ENCODE peak calls at places on chromosome 11, in ten cellular contexts. One of them, this sample, is unnamed.

GRCh38 chr11:111514216-111515031 is at the start of gene HOATZ:
- DNase-seq in brain microvascular endothelial cell: no peak
- DNase-seq in astrocyte of the cerebellum: no peak
- DNase-seq in thoracic aorta: no peak
- DNase-seq in PC-3: no peak
- DNase-seq in astrocyte of the spinal cord: peak
- DNase-seq in endothelial cell of umbilical vein: no peak
- DNase-seq in uterus: no peak
- DNase-seq in AG09309: no peak
- DNase-seq in AG04450: no peak
- DNase-seq in this sample: no peak

GRCh38 chr11:68118753-68119448 is 2.3 kb downstream of the CHKA start:
- DNase-seq in brain microvascular endothelial cell: no peak
- DNase-seq in astrocyte of the cerebellum: no peak
- DNase-seq in endothelial cell of umbilical vein: peak
- DNase-seq in PC-3: peak
- DNase-seq in thoracic aorta: no peak
- DNase-seq in uterus: no peak
- DNase-seq in astrocyte of the spinal cord: no peak
- DNase-seq in AG09309: no peak
- DNase-seq in AG04450: no peak
- DNase-seq in this sample: peak

GRCh38 chr11:46472662-46472994 is 81.1 kb upstream of the CHRM4 start:
- DNase-seq in AG04450: no peak
- DNase-seq in AG09309: no peak
- DNase-seq in astrocyte of the spinal cord: no peak
- DNase-seq in astrocyte of the cerebellum: no peak
- DNase-seq in thoracic aorta: no peak
- DNase-seq in brain microvascular endothelial cell: peak
- DNase-seq in PC-3: peak
- DNase-seq in uterus: no peak
- DNase-seq in endothelial cell of umbilical vein: no peak
- DNase-seq in this sample: no peak

GRCh38 chr11:96567667-96568066 is 177.9 kb downstream of the JRKL start:
- DNase-seq in endothelial cell of umbilical vein: no peak
- DNase-seq in brain microvascular endothelial cell: no peak
- DNase-seq in AG04450: no peak
- DNase-seq in AG09309: no peak
- DNase-seq in astrocyte of the cerebellum: no peak
- DNase-seq in PC-3: no peak
- DNase-seq in astrocyte of the spinal cord: no peak
- DNase-seq in uterus: no peak
- DNase-seq in thoracic aorta: no peak
- DNase-seq in this sample: no peak

GRCh38 chr11:20066013-20066782 is 94.1 kb downstream of the DBX1 start:
- DNase-seq in AG04450: no peak
- DNase-seq in astrocyte of the cerebellum: no peak
- DNase-seq in uterus: no peak
- DNase-seq in thoracic aorta: no peak
- DNase-seq in AG09309: no peak
- DNase-seq in endothelial cell of umbilical vein: peak
- DNase-seq in PC-3: no peak
- DNase-seq in brain microvascular endothelial cell: no peak
- DNase-seq in astrocyte of the spinal cord: no peak
- DNase-seq in this sample: no peak

GRCh38 chr11:47995318-47995717 is 15.0 kb downstream of the PTPRJ start:
- DNase-seq in PC-3: no peak
- DNase-seq in AG04450: no peak
- DNase-seq in uterus: no peak
- DNase-seq in thoracic aorta: no peak
- DNase-seq in astrocyte of the spinal cord: no peak
- DNase-seq in endothelial cell of umbilical vein: no peak
- DNase-seq in brain microvascular endothelial cell: no peak
- DNase-seq in AG09309: no peak
- DNase-seq in astrocyte of the cerebellum: no peak
- DNase-seq in this sample: no peak

GRCh38 chr11:117915672-117916235 is 13.4 kb downstream of the TMPRSS13 start:
- DNase-seq in PC-3: no peak
- DNase-seq in AG04450: no peak
- DNase-seq in uterus: peak
- DNase-seq in astrocyte of the cerebellum: no peak
- DNase-seq in endothelial cell of umbilical vein: no peak
- DNase-seq in astrocyte of the spinal cord: no peak
- DNase-seq in brain microvascular endothelial cell: no peak
- DNase-seq in thoracic aorta: no peak
- DNase-seq in AG09309: no peak
- DNase-seq in this sample: no peak

GRCh38 chr11:2446590-2447252 is 1.9 kb downstream of the KCNQ1 start:
- DNase-seq in brain microvascular endothelial cell: no peak
- DNase-seq in astrocyte of the spinal cord: no peak
- DNase-seq in AG09309: no peak
- DNase-seq in endothelial cell of umbilical vein: no peak
- DNase-seq in uterus: no peak
- DNase-seq in PC-3: no peak
- DNase-seq in thoracic aorta: no peak
- DNase-seq in astrocyte of the cerebellum: no peak
- DNase-seq in AG04450: no peak
- DNase-seq in this sample: no peak

GRCh38 chr11:45551181-45551580 is 114.2 kb downstream of the CHST1 start:
- DNase-seq in AG04450: no peak
- DNase-seq in astrocyte of the cerebellum: no peak
- DNase-seq in endothelial cell of umbilical vein: no peak
- DNase-seq in PC-3: no peak
- DNase-seq in uterus: no peak
- DNase-seq in brain microvascular endothelial cell: no peak
- DNase-seq in AG09309: no peak
- DNase-seq in astrocyte of the spinal cord: no peak
- DNase-seq in thoracic aorta: no peak
- DNase-seq in this sample: no peak

GRCh38 chr11:96091476-96091875 is 167.6 kb upstream of the MTMR2 start:
- DNase-seq in AG04450: no peak
- DNase-seq in astrocyte of the cerebellum: no peak
- DNase-seq in AG09309: no peak
- DNase-seq in thoracic aorta: no peak
- DNase-seq in PC-3: peak
- DNase-seq in brain microvascular endothelial cell: no peak
- DNase-seq in uterus: no peak
- DNase-seq in endothelial cell of umbilical vein: no peak
- DNase-seq in astrocyte of the spinal cord: no peak
- DNase-seq in this sample: no peak

GRCh38 chr11:29336727-29337212 is 680.1 kb downstream of the KCNA4 start:
- DNase-seq in brain microvascular endothelial cell: no peak
- DNase-seq in AG04450: no peak
- DNase-seq in thoracic aorta: no peak
- DNase-seq in endothelial cell of umbilical vein: no peak
- DNase-seq in astrocyte of the spinal cord: peak
- DNase-seq in PC-3: no peak
- DNase-seq in uterus: no peak
- DNase-seq in astrocyte of the cerebellum: peak
- DNase-seq in AG09309: no peak
- DNase-seq in this sample: peak

DNA sequence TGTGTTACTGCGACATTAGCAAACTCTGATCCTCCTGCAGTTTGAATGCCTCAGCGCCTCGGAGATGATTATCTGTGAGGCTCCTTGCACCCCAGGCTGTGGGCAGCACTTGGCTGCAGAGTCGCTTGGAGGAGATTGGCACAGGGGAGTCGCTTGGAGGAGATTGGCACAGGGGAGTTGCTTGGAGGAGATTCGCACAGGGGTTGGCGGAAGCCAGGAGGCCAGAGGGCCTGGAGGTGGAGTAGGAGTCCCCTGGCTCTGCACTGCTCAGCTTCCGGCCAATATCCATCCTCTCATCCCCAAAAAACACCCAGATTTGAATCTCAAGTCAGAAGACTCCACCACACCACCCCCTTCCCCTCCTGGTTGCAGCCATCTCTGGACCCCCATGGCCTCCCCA is 192.6 kb upstream of the NECTIN1 start:
- DNase-seq in uterus: no peak
- DNase-seq in endothelial cell of umbilical vein: no peak
- DNase-seq in astrocyte of the spinal cord: no peak
- DNase-seq in thoracic aorta: no peak
- DNase-seq in AG09309: no peak
- DNase-seq in AG04450: no peak
- DNase-seq in astrocyte of the cerebellum: no peak
- DNase-seq in PC-3: no peak
- DNase-seq in brain microvascular endothelial cell: no peak
- DNase-seq in this sample: no peak
- H3K4me3 ChIP-seq in uterus: no peak
- H3K4me3 ChIP-seq in endothelial cell of umbilical vein: no peak
- H3K4me3 ChIP-seq in astrocyte of the spinal cord: no peak
- H3K4me3 ChIP-seq in thoracic aorta: no peak
- H3K4me3 ChIP-seq in AG09309: no peak
- H3K4me3 ChIP-seq in AG04450: no peak
- H3K4me3 ChIP-seq in astrocyte of the cerebellum: no peak
- H3K4me3 ChIP-seq in PC-3: no peak
- H3K4me3 ChIP-seq in brain microvascular endothelial cell: no peak
- H3K4me3 ChIP-seq in this sample: no peak

DNA sequence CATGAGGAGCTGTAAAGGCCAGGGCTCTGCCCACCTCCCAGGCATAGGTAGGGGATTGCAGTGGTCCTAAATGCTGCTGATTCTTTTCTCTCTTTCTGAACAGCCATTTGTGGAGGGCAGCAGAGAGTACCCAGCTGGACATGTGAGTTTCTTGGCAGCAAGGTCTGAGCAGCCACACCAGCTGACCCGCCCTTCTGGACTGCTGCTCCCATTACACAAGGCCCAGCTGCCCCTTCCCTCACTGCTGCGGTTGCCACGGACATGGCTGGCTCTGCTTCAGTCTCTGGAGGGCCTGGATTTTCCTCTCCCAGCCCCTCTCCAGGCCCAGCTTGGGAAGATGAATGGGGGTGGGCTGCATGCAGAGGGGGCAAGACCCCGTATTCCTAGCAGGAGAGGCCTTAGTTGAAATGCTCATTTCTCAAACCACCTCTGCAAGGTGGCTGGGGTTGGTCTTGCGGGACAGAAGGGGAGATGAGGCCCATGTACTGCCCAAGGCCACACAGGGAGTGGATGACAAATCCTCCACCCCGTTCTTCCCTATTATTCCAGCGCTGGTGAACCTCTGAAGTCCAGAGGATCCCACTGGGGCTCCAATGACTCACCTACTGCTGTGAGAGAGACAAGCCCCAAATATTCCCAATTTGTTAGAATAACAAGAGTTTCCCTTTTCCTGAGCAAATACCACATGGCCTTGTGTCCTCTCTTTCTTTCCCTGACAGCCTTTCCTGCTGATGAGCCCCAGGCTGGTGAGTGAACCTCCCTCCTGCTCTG is 4.7 kb downstream of the LGALS12 start:
- DNase-seq in astrocyte of the spinal cord: peak
- DNase-seq in astrocyte of the cerebellum: no peak
- DNase-seq in endothelial cell of umbilical vein: no peak
- DNase-seq in uterus: no peak
- DNase-seq in brain microvascular endothelial cell: no peak
- DNase-seq in PC-3: no peak
- DNase-seq in AG09309: no peak
- DNase-seq in thoracic aorta: no peak
- DNase-seq in AG04450: no peak
- DNase-seq in this sample: peak
- TF ChIP-seq CTCF in astrocyte of the spinal cord: no peak
- TF ChIP-seq CTCF in astrocyte of the cerebellum: no peak
- TF ChIP-seq CTCF in endothelial cell of umbilical vein: no peak
- TF ChIP-seq CTCF in uterus: no peak
- TF ChIP-seq CTCF in brain microvascular endothelial cell: no peak
- TF ChIP-seq CTCF in PC-3: no peak
- TF ChIP-seq CTCF in AG09309: no peak
- TF ChIP-seq CTCF in thoracic aorta: no peak
- TF ChIP-seq CTCF in AG04450: no peak
- TF ChIP-seq CTCF in this sample: no peak

DNA sequence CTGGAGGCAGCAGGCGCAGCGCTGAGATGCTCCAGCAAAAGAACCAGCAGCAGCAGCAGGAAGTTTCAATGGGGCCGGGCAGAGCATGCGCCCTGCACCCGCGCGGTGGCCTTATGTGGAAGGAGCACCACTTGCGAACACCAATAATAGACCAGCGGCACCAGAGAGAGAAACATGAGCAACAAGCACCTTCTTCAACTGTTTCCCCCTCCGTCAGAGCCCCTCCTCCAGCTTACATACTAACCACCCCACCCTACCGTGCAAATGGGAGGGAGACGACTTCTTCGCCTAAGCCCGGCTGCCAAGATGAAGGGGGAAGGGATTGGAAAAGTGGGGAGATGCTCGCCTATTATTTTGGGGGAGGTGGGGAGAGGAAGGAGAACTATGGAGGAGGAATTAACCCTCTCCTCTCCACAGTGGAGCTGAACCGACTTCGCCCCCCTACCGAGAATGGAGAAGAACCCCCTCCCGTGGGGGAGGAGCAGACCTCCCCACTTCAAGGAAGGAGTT is 1.1 kb downstream of the RSF1 start:
- DNase-seq in uterus: peak
- DNase-seq in endothelial cell of umbilical vein: peak
- DNase-seq in AG09309: no peak
- DNase-seq in AG04450: peak
- DNase-seq in astrocyte of the cerebellum: peak
- DNase-seq in thoracic aorta: peak
- DNase-seq in brain microvascular endothelial cell: peak
- DNase-seq in astrocyte of the spinal cord: peak
- DNase-seq in PC-3: peak
- DNase-seq in this sample: peak
- H3K4me3 ChIP-seq in uterus: peak
- H3K4me3 ChIP-seq in endothelial cell of umbilical vein: peak
- H3K4me3 ChIP-seq in AG09309: peak
- H3K4me3 ChIP-seq in AG04450: peak
- H3K4me3 ChIP-seq in astrocyte of the cerebellum: peak
- H3K4me3 ChIP-seq in thoracic aorta: peak
- H3K4me3 ChIP-seq in brain microvascular endothelial cell: peak
- H3K4me3 ChIP-seq in astrocyte of the spinal cord: peak
- H3K4me3 ChIP-seq in PC-3: peak
- H3K4me3 ChIP-seq in this sample: peak

DNA sequence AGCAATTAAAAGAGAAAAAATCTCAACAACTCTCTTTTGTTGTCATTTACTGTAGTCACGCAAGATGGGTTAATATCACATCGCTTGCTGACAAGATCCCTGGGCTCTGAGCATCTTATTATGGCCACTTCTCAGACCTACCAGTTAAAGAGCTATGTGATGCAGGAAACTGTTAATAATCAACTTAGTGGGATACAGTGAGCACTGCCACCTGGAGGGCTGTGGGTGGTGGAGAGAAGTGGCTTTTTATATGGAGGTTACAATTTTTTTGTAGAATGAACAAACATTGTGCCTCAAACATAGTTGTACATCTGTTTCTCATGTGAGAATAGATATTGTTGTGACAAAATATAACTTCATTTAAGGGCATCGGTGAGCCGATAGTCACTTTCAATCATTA is 181.0 kb downstream of the TENM4 start:
- DNase-seq in PC-3: peak
- DNase-seq in brain microvascular endothelial cell: no peak
- DNase-seq in astrocyte of the cerebellum: no peak
- DNase-seq in astrocyte of the spinal cord: no peak
- DNase-seq in endothelial cell of umbilical vein: no peak
- DNase-seq in AG04450: no peak
- DNase-seq in AG09309: no peak
- DNase-seq in thoracic aorta: no peak
- DNase-seq in uterus: no peak
- DNase-seq in this sample: no peak
- TF ChIP-seq CTCF in PC-3: peak
- TF ChIP-seq CTCF in brain microvascular endothelial cell: peak
- TF ChIP-seq CTCF in astrocyte of the cerebellum: peak
- TF ChIP-seq CTCF in astrocyte of the spinal cord: peak
- TF ChIP-seq CTCF in endothelial cell of umbilical vein: no peak
- TF ChIP-seq CTCF in AG04450: peak
- TF ChIP-seq CTCF in AG09309: no peak
- TF ChIP-seq CTCF in thoracic aorta: no peak
- TF ChIP-seq CTCF in uterus: no peak
- TF ChIP-seq CTCF in this sample: peak

GRCh38 chr11:116837231-116838091 is at the start of gene APOA1:
- DNase-seq in astrocyte of the cerebellum: no peak
- DNase-seq in AG09309: no peak
- DNase-seq in PC-3: no peak
- DNase-seq in AG04450: no peak
- DNase-seq in astrocyte of the spinal cord: no peak
- DNase-seq in endothelial cell of umbilical vein: no peak
- DNase-seq in brain microvascular endothelial cell: no peak
- DNase-seq in thoracic aorta: no peak
- DNase-seq in uterus: peak
- DNase-seq in this sample: no peak
- H3K4me3 ChIP-seq in astrocyte of the cerebellum: no peak
- H3K4me3 ChIP-seq in AG09309: no peak
- H3K4me3 ChIP-seq in PC-3: no peak
- H3K4me3 ChIP-seq in AG04450: no peak
- H3K4me3 ChIP-seq in astrocyte of the spinal cord: no peak
- H3K4me3 ChIP-seq in endothelial cell of umbilical vein: no peak
- H3K4me3 ChIP-seq in brain microvascular endothelial cell: no peak
- H3K4me3 ChIP-seq in thoracic aorta: no peak
- H3K4me3 ChIP-seq in uterus: no peak
- H3K4me3 ChIP-seq in this sample: no peak

This sample was measured in fibroblast of villous mesenchyme.